ENCODE peak calls at places on chromosomes 6 and 20, in nine cellular contexts. T, D, G, M, S, R, E, L and Z are unnamed samples.
A peak's percentile ranks its signal among the peaks of the same experiment; 100 is the strongest.

GRCh38 chr20:5688431-5688972 is 61.7 kb upstream of the SHLD1 start:
- DNase-seq in T (no peak), D (no peak), G (no peak), M (no peak), S (no peak), R (no peak), E (peak; percentile 17), L (peak; percentile 46), Z (no peak)

GRCh38 chr6:66849843-66850242 is 1142.8 kb upstream of the EYS start:
- DNase-seq in T (no peak), D (no peak), G (no peak), M (no peak), S (no peak), R (no peak), E (no peak), L (no peak), Z (no peak)

GRCh38 chr6:79048611-79049010 is 29.4 kb downstream of the PHIP start:
- DNase-seq in T (no peak), D (peak; percentile 41), G (no peak), M (peak; percentile 13), S (no peak), R (no peak), E (no peak), L (no peak), Z (no peak)

GRCh38 chr6:36120979-36121706 is 9.2 kb upstream of the MAPK13 start:
- DNase-seq in T (no peak), D (peak; percentile 56), G (no peak), M (peak; percentile 63), S (peak; percentile 50), R (no peak), E (no peak), L (peak; percentile 78), Z (no peak)

GRCh38 chr6:4129446-4129845 is 5.9 kb downstream of the ECI2 start:
- DNase-seq in T (no peak), D (no peak), G (no peak), M (no peak), S (no peak), R (no peak), E (no peak), L (no peak), Z (no peak)

GRCh38 chr20:16712541-16712947 is 17.3 kb upstream of the SNRPB2 start:
- DNase-seq in T (no peak), D (no peak), G (no peak), M (no peak), S (no peak), R (no peak), E (peak; percentile 34), L (no peak), Z (no peak)

GRCh38 chr6:70527071-70527737 is 39.5 kb upstream of the SDHAF4 start:
- DNase-seq in T (no peak), D (no peak), G (no peak), M (no peak), S (no peak), R (no peak), E (no peak), L (no peak), Z (no peak)

GRCh38 chr6:130178692-130179091 is 44.1 kb downstream of the SAMD3 start:
- DNase-seq in T (no peak), D (peak; percentile 79), G (no peak), M (no peak), S (no peak), R (no peak), E (no peak), L (no peak), Z (no peak)

GRCh38 chr6:123240626-123241025 is 244.6 kb downstream of the CLVS2 start:
- DNase-seq in T (no peak), D (no peak), G (no peak), M (no peak), S (no peak), R (no peak), E (no peak), L (no peak), Z (no peak)

GRCh38 chr20:57124800-57125399 is 141.5 kb downstream of the BMP7 start:
- DNase-seq in T (no peak), D (no peak), G (no peak), M (peak; percentile 47), S (no peak), R (no peak), E (no peak), L (no peak), Z (no peak)

GRCh38 chr20:621115-621756 is 11.1 kb upstream of the TCF15 start:
- DNase-seq in T (no peak), D (peak; percentile 46), G (peak; percentile 18), M (peak; percentile 19), S (no peak), R (no peak), E (no peak), L (no peak), Z (no peak)

GRCh38 chr20:2162823-2163166 is 61.2 kb downstream of the STK35 start:
- DNase-seq in T (no peak), D (no peak), G (no peak), M (no peak), S (no peak), R (no peak), E (no peak), L (no peak), Z (no peak)

GRCh38 chr6:52815167-52816092 is 11.8 kb upstream of the GSTA1 start:
- DNase-seq in T (no peak), D (peak; percentile 81), G (no peak), M (peak; percentile 64), S (peak; percentile 18), R (no peak), E (peak; percentile 5), L (no peak), Z (peak; percentile 10)

GRCh38 chr6:5510734-5511133 is 249.4 kb downstream of the FARS2 start:
- DNase-seq in T (no peak), D (no peak), G (no peak), M (no peak), S (no peak), R (no peak), E (no peak), L (no peak), Z (no peak)

GRCh38 chr6:17091122-17091521 is 10.7 kb upstream of the STMND1 start:
- DNase-seq in T (no peak), D (peak; percentile 32), G (no peak), M (no peak), S (no peak), R (no peak), E (no peak), L (no peak), Z (no peak)

GRCh38 chr6:96505363-96505762 is 16.2 kb upstream of the UFL1 start:
- DNase-seq in T (no peak), D (no peak), G (no peak), M (no peak), S (no peak), R (no peak), E (no peak), L (no peak), Z (no peak)

GRCh38 chr6:134171517-134171916 is 119.1 kb upstream of the SLC2A12 start:
- DNase-seq in T (no peak), D (no peak), G (no peak), M (no peak), S (no peak), R (peak; percentile 25), E (no peak), L (no peak), Z (no peak)

GRCh38 chr6:79544299-79544927 is 7.2 kb upstream of the LCA5 start:
- DNase-seq in T (no peak), D (peak; percentile 33), G (no peak), M (no peak), S (no peak), R (no peak), E (peak; percentile 64), L (no peak), Z (no peak)

GRCh38 chr20:59820204-59821041 is 113.0 kb downstream of the SYCP2 start:
- DNase-seq in T (no peak), D (peak; percentile 54), G (no peak), M (no peak), S (no peak), R (peak; percentile 53), E (peak; percentile 89), L (peak; percentile 76), Z (no peak)

GRCh38 chr6:116557863-116558262 is 4.3 kb downstream of the CALHM4 start:
- DNase-seq in T (no peak), D (peak; percentile 73), G (no peak), M (peak; percentile 87), S (no peak), R (no peak), E (no peak), L (no peak), Z (no peak)

GRCh38 chr6:15504581-15505350 is 158.1 kb downstream of the DTNBP1 start:
- DNase-seq in T (no peak), D (peak; percentile 87), G (peak; percentile 91), M (peak; percentile 88), S (no peak), R (peak; percentile 61), E (peak; percentile 91), L (peak; percentile 82), Z (no peak)

GRCh38 chr20:33830371-33830770 is 19.2 kb downstream of the CHMP4B start:
- DNase-seq in T (peak; percentile 18), D (no peak), G (no peak), M (no peak), S (no peak), R (no peak), E (no peak), L (no peak), Z (no peak)

GRCh38 chr20:33209789-33210188 is 7.4 kb upstream of the BPIFA3 start:
- DNase-seq in T (no peak), D (peak; percentile 86), G (no peak), M (peak; percentile 51), S (peak; percentile 2), R (peak; percentile 12), E (peak; percentile 61), L (peak; percentile 61), Z (peak; percentile 10)

GRCh38 chr6:141598487-141598886 is 534.2 kb upstream of the GJE1 start:
- DNase-seq in T (no peak), D (no peak), G (no peak), M (no peak), S (no peak), R (no peak), E (no peak), L (no peak), Z (no peak)

GRCh38 chr6:75480425-75480824 is 13.2 kb downstream of the FILIP1 start:
- DNase-seq in T (no peak), D (no peak), G (no peak), M (no peak), S (no peak), R (no peak), E (no peak), L (no peak), Z (no peak)

GRCh38 chr6:14674867-14675648 is 557.5 kb downstream of the CD83 start:
- DNase-seq in T (no peak), D (no peak), G (no peak), M (no peak), S (no peak), R (no peak), E (no peak), L (no peak), Z (no peak)

GRCh38 chr6:94349227-94349626 is 929.9 kb upstream of the EPHA7 start:
- DNase-seq in T (peak; percentile 51), D (no peak), G (no peak), M (no peak), S (no peak), R (no peak), E (no peak), L (no peak), Z (no peak)

GRCh38 chr6:166707045-166707444 is 80.0 kb upstream of the RPS6KA2 start:
- DNase-seq in T (peak; percentile 5), D (peak; percentile 77), G (no peak), M (peak; percentile 48), S (no peak), R (peak; percentile 54), E (peak; percentile 70), L (peak; percentile 71), Z (no peak)

GRCh38 chr6:111602481-111603404 is 2.9 kb downstream of the TRAF3IP2 start:
- DNase-seq in T (no peak), D (peak; percentile 56), G (no peak), M (peak; percentile 64), S (no peak), R (no peak), E (peak; percentile 29), L (peak; percentile 75), Z (no peak)

GRCh38 chr20:48283470-48284110 is 498.3 kb upstream of the SULF2 start:
- DNase-seq in T (no peak), D (peak; percentile 87), G (peak; percentile 92), M (peak; percentile 87), S (no peak), R (peak; percentile 77), E (peak; percentile 93), L (peak; percentile 69), Z (no peak)

GRCh38 chr6:491233-491632 is 99.7 kb downstream of the IRF4 start:
- DNase-seq in T (no peak), D (no peak), G (no peak), M (no peak), S (peak; percentile 8), R (no peak), E (no peak), L (no peak), Z (peak; percentile 52)